ENCODE peak calls at places on chromosomes 1 and 21, in eight cellular contexts. V is NAMALWA; L is HuH-7.5; O is PC-3; H is GOT3; C is stimulated activated CD4-positive, alpha-beta T cell treated with anti-CD3 and anti-CD28 coated beads, Interleukin-2, amount 100 ng/mL, for 48 hours; A is K562; B is activated naive CD8-positive, alpha-beta T cell treated with anti-CD3 and anti-CD28 coated beads, Interleukin-2, amount 10 ng/mL, durations not matched to agents 7 days and 5 days. G is an unnamed sample.

GRCh38 chr1:196933531-196934189 is 9.9 kb upstream of the CFHR2 start:
- DNase-seq in V (no peak), L (no peak), O (no peak), H (no peak), C (no peak), A (peak), B (no peak), G (no peak)

GRCh38 chr1:16019580-16020277 is 1.9 kb upstream of the HSPB7 start:
- DNase-seq in V (no peak), L (no peak), O (no peak), H (no peak), C (no peak), A (no peak), B (no peak), G (no peak)

GRCh38 chr1:2148691-2149090 is 45.9 kb downstream of the FAAP20 start:
- DNase-seq in V (no peak), L (no peak), O (no peak), H (no peak), C (no peak), A (no peak), B (peak), G (peak)

GRCh38 chr1:207004931-207005830 is 27.4 kb downstream of the C1orf116 start:
- DNase-seq in V (peak), L (peak), O (peak), H (no peak), C (peak), A (peak), B (no peak), G (no peak)

GRCh38 chr1:164786980-164787833 is 228.2 kb downstream of the PBX1 start:
- DNase-seq in V (peak), L (peak), O (peak), H (no peak), C (peak), A (peak), B (peak), G (peak)

GRCh38 chr21:30102881-30103280 is 63.7 kb downstream of the CLDN17 start:
- DNase-seq in V (no peak), L (no peak), O (no peak), H (no peak), C (no peak), A (no peak), B (no peak), G (no peak)

GRCh38 chr21:34034369-34035014 is 38.9 kb upstream of the MRPS6 start:
- DNase-seq in V (no peak), L (no peak), O (no peak), H (no peak), C (no peak), A (no peak), B (no peak), G (no peak)

GRCh38 chr1:38541223-38541622 is 318.3 kb downstream of the RRAGC start:
- DNase-seq in V (no peak), L (no peak), O (no peak), H (no peak), C (no peak), A (no peak), B (no peak), G (no peak)

GRCh38 chr1:202023033-202023433 is 12.6 kb downstream of the ELF3 start:
- DNase-seq in V (no peak), L (no peak), O (peak), H (no peak), C (no peak), A (no peak), B (no peak), G (no peak)

GRCh38 chr21:26470361-26471115 is 102.5 kb downstream of the CYYR1 start:
- DNase-seq in V (no peak), L (no peak), O (no peak), H (no peak), C (no peak), A (no peak), B (no peak), G (no peak)

GRCh38 chr1:23446644-23447310 is 22.2 kb upstream of the TCEA3 start:
- DNase-seq in V (no peak), L (no peak), O (no peak), H (no peak), C (no peak), A (no peak), B (no peak), G (no peak)

GRCh38 chr1:151619489-151620093 is 7.7 kb downstream of the SNX27 start:
- DNase-seq in V (no peak), L (no peak), O (peak), H (no peak), C (no peak), A (no peak), B (no peak), G (no peak)

GRCh38 chr1:225941949-225942222 is 866 bp upstream of the LEFTY2 start:
- DNase-seq in V (no peak), L (no peak), O (no peak), H (no peak), C (no peak), A (no peak), B (no peak), G (no peak)

GRCh38 chr1:239823852-239824251 is 267.8 kb upstream of the FMN2 start:
- DNase-seq in V (no peak), L (no peak), O (no peak), H (no peak), C (no peak), A (no peak), B (no peak), G (no peak)

GRCh38 chr1:115183711-115184259 is 94.5 kb upstream of the TSPAN2 start:
- DNase-seq in V (no peak), L (no peak), O (no peak), H (no peak), C (no peak), A (no peak), B (no peak), G (no peak)

GRCh38 chr1:160741092-160741501 is 2.0 kb downstream of the SLAMF7 start:
- DNase-seq in V (no peak), L (no peak), O (no peak), H (no peak), C (no peak), A (no peak), B (no peak), G (no peak)

GRCh38 chr1:29380532-29380931 is 144.2 kb downstream of the PTPRU start:
- DNase-seq in V (no peak), L (no peak), O (peak), H (no peak), C (no peak), A (no peak), B (no peak), G (no peak)

GRCh38 chr1:18100493-18101063 is 7.0 kb upstream of the IGSF21 start:
- DNase-seq in V (peak), L (peak), O (peak), H (peak), C (peak), A (peak), B (no peak), G (peak)

GRCh38 chr1:59151860-59152259 is 145.0 kb upstream of the FGGY start:
- DNase-seq in V (no peak), L (no peak), O (no peak), H (no peak), C (no peak), A (no peak), B (no peak), G (no peak)

GRCh38 chr1:222224576-222224975 is 323.3 kb downstream of the HHIPL2 start:
- DNase-seq in V (no peak), L (no peak), O (peak), H (no peak), C (no peak), A (no peak), B (no peak), G (no peak)

GRCh38 chr1:226203237-226203636 is 16.7 kb upstream of the ACBD3 start:
- DNase-seq in V (no peak), L (no peak), O (no peak), H (no peak), C (no peak), A (no peak), B (no peak), G (no peak)

GRCh38 chr1:3902111-3902511 is 2.0 kb upstream of the C1orf174 start:
- DNase-seq in V (no peak), L (no peak), O (no peak), H (no peak), C (no peak), A (no peak), B (peak), G (no peak)

GRCh38 chr1:87684786-87685185 is 356.1 kb downstream of the LMO4 start:
- DNase-seq in V (no peak), L (no peak), O (no peak), H (no peak), C (no peak), A (no peak), B (no peak), G (no peak)

GRCh38 chr1:3548156-3548893 is 63.0 kb downstream of the MEGF6 start:
- DNase-seq in V (no peak), L (no peak), O (no peak), H (no peak), C (no peak), A (no peak), B (no peak), G (no peak)

GRCh38 chr1:242245255-242245654 is 246.4 kb upstream of the MAP1LC3C start:
- DNase-seq in V (no peak), L (no peak), O (no peak), H (no peak), C (no peak), A (no peak), B (no peak), G (no peak)

GRCh38 chr1:228090613-228091081 is 8.1 kb downstream of the ARF1 start:
- DNase-seq in V (no peak), L (no peak), O (no peak), H (no peak), C (no peak), A (no peak), B (no peak), G (no peak)

GRCh38 chr1:212738330-212738729 is 38.7 kb upstream of the BATF3 start:
- DNase-seq in V (no peak), L (no peak), O (no peak), H (no peak), C (no peak), A (no peak), B (no peak), G (no peak)

GRCh38 chr1:37038703-37039093 is 4.4 kb upstream of the GRIK3 start:
- DNase-seq in V (no peak), L (no peak), O (no peak), H (no peak), C (no peak), A (no peak), B (no peak), G (no peak)

G was measured in glomerular endothelial cell.